ENCODE peak calls at places on chromosome 15, in four cellular contexts. One of them, this sample, is unnamed.
A peak's percentile ranks its signal among the peaks of the same experiment; 100 is the strongest.

GRCh38 chr15:74384566-74385441 is 17.4 kb upstream of the CYP11A1 start:
- DNase-seq in AG20443: peak; percentile 43
- DNase-seq in Panc1: no peak
- DNase-seq in neural progenitor cell: no peak
- DNase-seq in this sample: no peak

GRCh38 chr15:47987908-47988532 is 132.8 kb upstream of the SLC24A5 start:
- DNase-seq in AG20443: peak; percentile 67
- DNase-seq in Panc1: peak; percentile 8
- DNase-seq in neural progenitor cell: peak; percentile 84
- DNase-seq in this sample: peak; percentile 82

GRCh38 chr15:41935566-41936020 is 36.8 kb downstream of the EHD4 start:
- DNase-seq in AG20443: no peak
- DNase-seq in Panc1: no peak
- DNase-seq in neural progenitor cell: no peak
- DNase-seq in this sample: no peak

GRCh38 chr15:57146394-57147140 is 228.1 kb downstream of the TCF12 start:
- DNase-seq in AG20443: peak; percentile 36
- DNase-seq in Panc1: no peak
- DNase-seq in neural progenitor cell: peak; percentile 54
- DNase-seq in this sample: peak; percentile 71

GRCh38 chr15:68061578-68061977 is 7.5 kb downstream of the PIAS1 start:
- DNase-seq in AG20443: no peak
- DNase-seq in Panc1: no peak
- DNase-seq in neural progenitor cell: no peak
- DNase-seq in this sample: no peak

GRCh38 chr15:66070220-66070934 is 183.2 kb downstream of the MEGF11 start:
- DNase-seq in AG20443: no peak
- DNase-seq in Panc1: no peak
- DNase-seq in neural progenitor cell: no peak
- DNase-seq in this sample: no peak

GRCh38 chr15:84791763-84792162 is 25.4 kb upstream of the ALPK3 start:
- DNase-seq in AG20443: no peak
- DNase-seq in Panc1: no peak
- DNase-seq in neural progenitor cell: no peak
- DNase-seq in this sample: no peak

GRCh38 chr15:67080118-67080899 is 14.9 kb downstream of the SMAD3 start:
- DNase-seq in AG20443: peak; percentile 88
- DNase-seq in Panc1: no peak
- DNase-seq in neural progenitor cell: no peak
- DNase-seq in this sample: no peak

GRCh38 chr15:90617668-90618097 is 88.0 kb downstream of the CRTC3 start:
- DNase-seq in AG20443: no peak
- DNase-seq in Panc1: no peak
- DNase-seq in neural progenitor cell: no peak
- DNase-seq in this sample: peak; percentile 33

GRCh38 chr15:88833688-88834087 is 30.5 kb downstream of the ACAN start:
- DNase-seq in AG20443: no peak
- DNase-seq in Panc1: no peak
- DNase-seq in neural progenitor cell: no peak
- DNase-seq in this sample: no peak

GRCh38 chr15:96343529-96344072 is 13.1 kb downstream of the NR2F2 start:
- DNase-seq in AG20443: no peak
- DNase-seq in Panc1: no peak
- DNase-seq in neural progenitor cell: peak; percentile 62
- DNase-seq in this sample: peak; percentile 51

GRCh38 chr15:84886211-84886983 is 1.9 kb downstream of the SLC28A1 start:
- DNase-seq in AG20443: no peak
- DNase-seq in Panc1: no peak
- DNase-seq in neural progenitor cell: no peak
- DNase-seq in this sample: no peak

GRCh38 chr15:44186724-44187123 is 8.3 kb downstream of the FRMD5 start:
- DNase-seq in AG20443: no peak
- DNase-seq in Panc1: no peak
- DNase-seq in neural progenitor cell: no peak
- DNase-seq in this sample: no peak

GRCh38 chr15:71691700-71692417 is 118.5 kb upstream of the NR2E3 start:
- DNase-seq in AG20443: peak; percentile 76
- DNase-seq in Panc1: peak; percentile 7
- DNase-seq in neural progenitor cell: peak; percentile 16
- DNase-seq in this sample: peak; percentile 15

GRCh38 chr15:64461577-64462162 is 1.3 kb downstream of the ZNF609 start:
- DNase-seq in AG20443: peak; percentile 35
- DNase-seq in Panc1: no peak
- DNase-seq in neural progenitor cell: peak; percentile 77
- DNase-seq in this sample: peak; percentile 56